ENCODE peak calls at places on chromosomes 4 and X, in eight cellular contexts. One of them, this sample, is unnamed.
A peak's percentile ranks its signal among the peaks of the same experiment; 100 is the strongest.

GRCh38 chr4:48970471-48970921 is 15.6 kb upstream of the CWH43 start:
- DNase-seq in GM12878: no peak
- DNase-seq in stomach: no peak
- DNase-seq in K562: no peak
- DNase-seq in tibial nerve: no peak
- DNase-seq in suprapubic skin: no peak
- DNase-seq in A549: no peak
- DNase-seq in esophagus muscularis mucosa: no peak
- DNase-seq in this sample: no peak

GRCh38 chr4:3526456-3526855 is 5.8 kb downstream of the LRPAP1 start:
- DNase-seq in suprapubic skin: no peak
- DNase-seq in tibial nerve: no peak
- DNase-seq in stomach: no peak
- DNase-seq in K562: no peak
- DNase-seq in esophagus muscularis mucosa: no peak
- DNase-seq in A549: no peak
- DNase-seq in GM12878: no peak
- DNase-seq in this sample: peak; percentile 19

GRCh38 chr4:41517747-41518146 is 20.2 kb upstream of the LIMCH1 start:
- DNase-seq in GM12878: no peak
- DNase-seq in tibial nerve: no peak
- DNase-seq in K562: no peak
- DNase-seq in A549: no peak
- DNase-seq in esophagus muscularis mucosa: no peak
- DNase-seq in suprapubic skin: no peak
- DNase-seq in stomach: no peak
- DNase-seq in this sample: no peak

GRCh38 chr4:105453550-105454201 is 20.2 kb downstream of the PPA2 start:
- DNase-seq in esophagus muscularis mucosa: no peak
- DNase-seq in suprapubic skin: no peak
- DNase-seq in stomach: no peak
- DNase-seq in tibial nerve: no peak
- DNase-seq in A549: no peak
- DNase-seq in GM12878: no peak
- DNase-seq in K562: no peak
- DNase-seq in this sample: no peak

GRCh38 chrX:1051421-1051820 is 161.0 kb downstream of the CRLF2 start:
- DNase-seq in esophagus muscularis mucosa: no peak
- DNase-seq in suprapubic skin: no peak
- DNase-seq in K562: no peak
- DNase-seq in tibial nerve: no peak
- DNase-seq in stomach: no peak
- DNase-seq in GM12878: no peak
- DNase-seq in A549: no peak
- DNase-seq in this sample: no peak

GRCh38 chr4:92678292-92678691 is 374.5 kb downstream of the GRID2 start:
- DNase-seq in GM12878: no peak
- DNase-seq in K562: no peak
- DNase-seq in A549: no peak
- DNase-seq in suprapubic skin: no peak
- DNase-seq in stomach: no peak
- DNase-seq in esophagus muscularis mucosa: no peak
- DNase-seq in tibial nerve: no peak
- DNase-seq in this sample: no peak

GRCh38 chr4:6114601-6115000 is 85.7 kb downstream of the JAKMIP1 start:
- DNase-seq in suprapubic skin: peak; percentile 28
- DNase-seq in stomach: no peak
- DNase-seq in GM12878: no peak
- DNase-seq in esophagus muscularis mucosa: no peak
- DNase-seq in tibial nerve: no peak
- DNase-seq in K562: no peak
- DNase-seq in A549: no peak
- DNase-seq in this sample: no peak

GRCh38 chr4:28228575-28228974 is 1367.9 kb downstream of the STIM2 start:
- DNase-seq in K562: no peak
- DNase-seq in tibial nerve: no peak
- DNase-seq in A549: no peak
- DNase-seq in suprapubic skin: no peak
- DNase-seq in GM12878: no peak
- DNase-seq in stomach: no peak
- DNase-seq in esophagus muscularis mucosa: no peak
- DNase-seq in this sample: no peak

GRCh38 chr4:23022032-23022431 is 329.3 kb downstream of the GBA3 start:
- DNase-seq in GM12878: no peak
- DNase-seq in K562: no peak
- DNase-seq in esophagus muscularis mucosa: no peak
- DNase-seq in A549: peak; percentile 20
- DNase-seq in suprapubic skin: no peak
- DNase-seq in stomach: no peak
- DNase-seq in tibial nerve: no peak
- DNase-seq in this sample: no peak

GRCh38 chr4:113825272-113825671 is 63.7 kb upstream of the CAMK2D start:
- DNase-seq in A549: no peak
- DNase-seq in esophagus muscularis mucosa: no peak
- DNase-seq in tibial nerve: no peak
- DNase-seq in GM12878: peak; percentile 95
- DNase-seq in suprapubic skin: no peak
- DNase-seq in stomach: no peak
- DNase-seq in K562: no peak
- DNase-seq in this sample: no peak

GRCh38 chr4:1310031-1310795 is 20.5 kb downstream of the MAEA start:
- DNase-seq in A549: no peak
- DNase-seq in tibial nerve: no peak
- DNase-seq in K562: no peak
- DNase-seq in suprapubic skin: no peak
- DNase-seq in GM12878: no peak
- DNase-seq in stomach: no peak
- DNase-seq in esophagus muscularis mucosa: no peak
- DNase-seq in this sample: peak; percentile 57

GRCh38 chrX:79161655-79162054 is 17.2 kb downstream of the GPR174 start:
- DNase-seq in GM12878: peak; percentile 72
- DNase-seq in suprapubic skin: no peak
- DNase-seq in tibial nerve: no peak
- DNase-seq in esophagus muscularis mucosa: no peak
- DNase-seq in A549: no peak
- DNase-seq in K562: no peak
- DNase-seq in stomach: no peak
- DNase-seq in this sample: no peak

GRCh38 chr4:139018971-139019758 is 3.6 kb downstream of the NOCT start:
- DNase-seq in A549: no peak
- DNase-seq in stomach: no peak
- DNase-seq in suprapubic skin: no peak
- DNase-seq in esophagus muscularis mucosa: no peak
- DNase-seq in K562: no peak
- DNase-seq in tibial nerve: no peak
- DNase-seq in GM12878: no peak
- DNase-seq in this sample: no peak

DNA sequence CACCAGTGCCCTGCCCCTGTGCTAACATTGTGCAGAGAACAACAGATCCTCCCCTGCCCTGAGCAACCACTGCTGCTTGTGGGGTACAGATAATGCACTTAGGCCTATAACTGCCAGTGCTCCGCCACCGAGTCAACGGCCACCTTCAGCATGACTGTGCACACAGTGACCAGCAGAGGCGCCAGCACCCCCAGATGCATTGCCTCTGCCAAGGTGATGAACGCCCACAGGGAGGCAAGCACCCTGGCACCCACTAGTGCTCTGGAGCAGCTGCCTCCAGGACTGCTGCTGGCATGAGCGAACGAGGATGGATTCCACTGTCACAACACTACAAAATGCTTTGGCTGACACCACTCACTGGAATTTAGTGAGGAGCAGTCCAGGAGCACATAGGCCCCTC is 38.2 kb downstream of the SPIN2B start:
- DNase-seq in K562: no peak
- DNase-seq in suprapubic skin: no peak
- DNase-seq in stomach: no peak
- DNase-seq in GM12878: no peak
- DNase-seq in tibial nerve: no peak
- DNase-seq in A549: no peak
- DNase-seq in esophagus muscularis mucosa: no peak
- DNase-seq in this sample: no peak
- TF ChIP-seq EP300 in K562: no peak
- TF ChIP-seq EP300 in suprapubic skin: no peak
- TF ChIP-seq EP300 in stomach: no peak
- TF ChIP-seq EP300 in GM12878: no peak
- TF ChIP-seq EP300 in tibial nerve: no peak
- TF ChIP-seq EP300 in A549: no peak
- TF ChIP-seq EP300 in esophagus muscularis mucosa: no peak
- TF ChIP-seq EP300 in this sample: no peak

GRCh38 chrX:134807039-134807729 is 148.9 kb upstream of the PLAC1 start:
- DNase-seq in K562: peak; percentile 81
- DNase-seq in A549: peak; percentile 77
- DNase-seq in GM12878: peak; percentile 65
- DNase-seq in stomach: peak; percentile 92
- DNase-seq in tibial nerve: peak; percentile 76
- DNase-seq in esophagus muscularis mucosa: peak; percentile 93
- DNase-seq in suprapubic skin: peak; percentile 92
- DNase-seq in this sample: no peak
- TF ChIP-seq POLR2A in K562: peak; percentile 68
- TF ChIP-seq POLR2A in A549: peak; percentile 28
- TF ChIP-seq POLR2A in GM12878: peak; percentile 59
- TF ChIP-seq POLR2A in stomach: no peak
- TF ChIP-seq POLR2A in tibial nerve: no peak
- TF ChIP-seq POLR2A in esophagus muscularis mucosa: no peak
- TF ChIP-seq POLR2A in suprapubic skin: no peak
- TF ChIP-seq POLR2A in this sample: peak; percentile 57

GRCh38 chrX:38206542-38206941 is 14.1 kb downstream of the SRPX start:
- DNase-seq in suprapubic skin: no peak
- DNase-seq in GM12878: no peak
- DNase-seq in esophagus muscularis mucosa: no peak
- DNase-seq in stomach: no peak
- DNase-seq in tibial nerve: no peak
- DNase-seq in A549: no peak
- DNase-seq in K562: no peak
- DNase-seq in this sample: no peak
- H3K4me3 ChIP-seq in suprapubic skin: no peak overlapping the region
- H3K4me3 ChIP-seq in GM12878: no peak overlapping the region
- H3K4me3 ChIP-seq in esophagus muscularis mucosa: no peak overlapping the region
- H3K4me3 ChIP-seq in stomach: no peak overlapping the region
- H3K4me3 ChIP-seq in tibial nerve: no peak overlapping the region
- H3K4me3 ChIP-seq in A549: no peak overlapping the region
- H3K4me3 ChIP-seq in K562: no peak overlapping the region
- H3K4me3 ChIP-seq in this sample: no peak overlapping the region

GRCh38 chr4:182206266-182206665 is 36.9 kb upstream of the TENM3 start:
- DNase-seq in esophagus muscularis mucosa: peak; percentile 74
- DNase-seq in GM12878: no peak
- DNase-seq in stomach: no peak
- DNase-seq in suprapubic skin: no peak
- DNase-seq in A549: no peak
- DNase-seq in tibial nerve: no peak
- DNase-seq in K562: no peak
- DNase-seq in this sample: no peak

GRCh38 chr4:182206916-182207315 is 36.3 kb upstream of the TENM3 start:
- DNase-seq in suprapubic skin: no peak
- DNase-seq in A549: no peak
- DNase-seq in tibial nerve: no peak
- DNase-seq in K562: no peak
- DNase-seq in stomach: no peak
- DNase-seq in esophagus muscularis mucosa: peak; percentile 26
- DNase-seq in GM12878: no peak
- DNase-seq in this sample: no peak

GRCh38 chr4:182204042-182204441 is 39.2 kb upstream of the TENM3 start:
- DNase-seq in K562: no peak
- DNase-seq in A549: no peak
- DNase-seq in stomach: no peak
- DNase-seq in GM12878: no peak
- DNase-seq in tibial nerve: no peak
- DNase-seq in esophagus muscularis mucosa: no peak
- DNase-seq in suprapubic skin: no peak
- DNase-seq in this sample: no peak

GRCh38 chr4:182202650-182203049 is 40.6 kb upstream of the TENM3 start:
- DNase-seq in K562: no peak
- DNase-seq in suprapubic skin: no peak
- DNase-seq in GM12878: no peak
- DNase-seq in stomach: no peak
- DNase-seq in A549: no peak
- DNase-seq in esophagus muscularis mucosa: peak; percentile 57
- DNase-seq in tibial nerve: no peak
- DNase-seq in this sample: no peak

DNA sequence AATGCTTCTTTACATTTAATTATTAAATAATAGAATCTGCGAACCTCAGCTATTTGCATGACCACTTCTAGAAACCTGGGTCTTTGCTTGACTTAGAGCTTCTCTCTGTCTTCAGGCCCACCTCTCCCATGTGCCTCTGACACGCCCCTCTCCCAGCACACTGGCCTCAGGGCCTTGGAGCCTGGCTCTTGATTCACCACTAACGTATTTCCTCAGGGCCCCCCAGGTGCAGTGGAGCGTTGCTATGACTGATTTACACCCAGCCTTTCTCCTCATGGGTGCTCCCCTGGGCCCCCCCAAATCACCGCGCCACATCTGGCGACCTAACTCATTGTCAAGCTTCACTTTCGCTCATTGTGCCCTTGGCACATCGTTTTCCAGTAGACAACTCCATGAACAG is 37.9 kb upstream of the TENM3 start:
- DNase-seq in stomach: no peak
- DNase-seq in K562: no peak
- DNase-seq in suprapubic skin: no peak
- DNase-seq in A549: no peak
- DNase-seq in tibial nerve: no peak
- DNase-seq in GM12878: no peak
- DNase-seq in esophagus muscularis mucosa: peak; percentile 47
- DNase-seq in this sample: no peak
- TF ChIP-seq EP300 in stomach: no peak
- TF ChIP-seq EP300 in K562: no peak
- TF ChIP-seq EP300 in suprapubic skin: no peak
- TF ChIP-seq EP300 in A549: no peak
- TF ChIP-seq EP300 in tibial nerve: no peak
- TF ChIP-seq EP300 in GM12878: no peak
- TF ChIP-seq EP300 in esophagus muscularis mucosa: no peak
- TF ChIP-seq EP300 in this sample: no peak